ENCODE peak calls at places on chromosomes 11 and 22, in nine cellular contexts. K is CD4-positive, alpha-beta T cell; O is pancreas; M is cardiac muscle cell; G is fibroblast of lung; N is brain microvascular endothelial cell; T is NB4; F is Calu3; X is transverse colon. I is an unnamed sample.

GRCh38 chr11:110529043-110529442 is 99.3 kb downstream of the FDX1 start:
- DNase-seq in K (no peak), O (no peak), M (no peak), G (no peak), N (peak), T (peak), F (peak), X (no peak), I (no peak)

GRCh38 chr11:132439711-132440300 is 1069.4 kb downstream of the NTM start:
- DNase-seq in K (no peak), O (no peak), M (no peak), G (peak), N (no peak), T (no peak), F (no peak), X (no peak), I (no peak)

GRCh38 chr11:84019576-84020194 is 733.5 kb upstream of the CCDC90B start:
- DNase-seq in K (no peak), O (no peak), M (no peak), G (peak), N (peak), T (no peak), F (no peak), X (no peak), I (no peak)

GRCh38 chr22:49032821-49033220 is 794.9 kb downstream of the BRD1 start:
- DNase-seq in K (no peak), O (peak), M (no peak), G (no peak), N (no peak), T (no peak), F (no peak), X (no peak), I (no peak)

GRCh38 chr11:103541186-103541795 is 432.1 kb downstream of the DYNC2H1 start:
- DNase-seq in K (no peak), O (no peak), M (no peak), G (no peak), N (no peak), T (peak), F (no peak), X (no peak), I (no peak)

GRCh38 chr11:35950082-35950481 is 6.2 kb downstream of the LDLRAD3 start:
- DNase-seq in K (no peak), O (no peak), M (no peak), G (no peak), N (no peak), T (no peak), F (no peak), X (no peak), I (no peak)

GRCh38 chr22:17390087-17390486 is 20.8 kb downstream of the CECR2 start:
- DNase-seq in K (no peak), O (no peak), M (no peak), G (no peak), N (no peak), T (no peak), F (no peak), X (no peak), I (no peak)

GRCh38 chr11:32426819-32427615 is 8.3 kb downstream of the WT1 start:
- DNase-seq in K (no peak), O (no peak), M (peak), G (no peak), N (no peak), T (no peak), F (no peak), X (no peak), I (peak)

GRCh38 chr11:123742334-123742733 is 874 bp upstream of the ZNF202 start:
- DNase-seq in K (no peak), O (no peak), M (peak), G (no peak), N (no peak), T (peak), F (no peak), X (no peak), I (no peak)

GRCh38 chr22:45212992-45213751 is 27.5 kb downstream of the KIAA0930 start:
- DNase-seq in K (no peak), O (peak), M (peak), G (peak), N (peak), T (peak), F (no peak), X (peak), I (no peak)

GRCh38 chr11:68044145-68044813 is 5.5 kb downstream of the TCIRG1 start:
- DNase-seq in K (no peak), O (peak), M (no peak), G (no peak), N (no peak), T (no peak), F (no peak), X (no peak), I (no peak)
- TF ChIP-seq CTCF in K (no peak), O (no peak), M (no peak), G (no peak), N (peak), T (no peak), F (no peak), X (no peak), I (no peak)

GRCh38 chr22:46609175-46609690 is 11.0 kb upstream of the GRAMD4 start:
- DNase-seq in K (no peak), O (no peak), M (no peak), G (no peak), N (no peak), T (peak), F (peak), X (peak), I (no peak)
- TF ChIP-seq CTCF in K (no peak), O (no peak), M (no peak), G (no peak), N (no peak), T (no peak), F (peak), X (peak), I (no peak)

DNA sequence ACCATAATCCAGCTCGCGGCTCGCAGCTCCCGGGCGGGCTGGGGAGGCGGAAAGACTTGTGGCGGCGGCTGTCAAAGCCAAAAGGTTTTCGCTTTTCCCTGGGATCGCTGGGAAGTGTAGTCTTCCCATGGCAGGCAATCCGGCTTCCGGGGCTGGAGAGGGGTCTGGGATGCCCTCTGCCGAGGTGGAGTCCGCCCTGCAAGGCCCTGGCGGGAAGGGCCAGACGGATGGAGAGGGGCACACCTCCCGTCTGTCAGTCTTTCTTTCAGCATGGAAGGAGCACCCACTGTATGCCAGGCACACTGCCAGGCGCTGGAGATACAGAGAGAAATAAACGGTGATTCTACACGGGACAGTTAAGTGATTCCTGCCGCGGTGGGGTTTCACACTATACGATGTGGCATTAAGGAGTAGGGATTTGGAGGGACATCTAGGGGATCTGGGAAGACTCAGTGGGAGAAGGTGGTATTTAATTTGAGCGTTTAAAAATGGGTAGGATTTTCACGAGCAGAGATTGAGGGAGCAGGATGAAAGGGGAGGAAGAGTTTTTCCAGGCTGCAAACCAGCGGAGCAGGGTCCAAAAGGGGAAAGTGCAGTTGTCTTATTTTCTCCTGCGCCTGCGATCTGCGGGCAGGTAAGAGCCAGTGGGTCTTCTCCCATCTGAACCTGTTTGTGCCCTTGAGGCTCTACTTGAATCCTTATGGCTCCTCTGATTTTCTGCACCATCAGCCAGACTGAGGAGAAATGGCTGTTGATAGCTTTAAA is at the start of gene BACE1:
- DNase-seq in K (no peak), O (peak), M (peak), G (peak), N (peak), T (peak), F (peak), X (peak), I (peak)
- TF ChIP-seq CTCF in K (no peak), O (no peak), M (peak), G (peak), N (peak), T (no peak), F (no peak), X (no peak), I (no peak)

DNA sequence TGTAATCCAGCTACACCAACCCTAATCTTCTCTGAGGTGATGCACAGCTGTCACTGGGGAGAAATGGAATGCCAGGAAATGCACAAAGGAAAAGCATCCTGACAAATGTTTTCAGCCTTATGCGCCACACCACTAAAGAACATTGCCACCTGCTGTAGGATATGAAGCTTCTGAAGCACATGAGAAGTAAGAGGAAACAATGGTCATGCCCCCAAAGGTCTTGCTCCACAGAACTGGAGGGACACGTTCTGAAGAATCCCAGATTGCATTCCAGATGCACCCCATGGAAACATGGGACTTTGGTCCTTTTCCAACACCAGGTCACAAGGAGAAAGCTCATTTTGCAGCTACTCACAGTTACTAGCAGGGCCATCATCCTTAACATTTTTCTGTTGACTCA is 48.7 kb upstream of the ZBED5 start:
- DNase-seq in K (no peak), O (no peak), M (no peak), G (peak), N (peak), T (no peak), F (no peak), X (no peak), I (no peak)
- TF ChIP-seq CTCF in K (no peak), O (no peak), M (peak), G (no peak), N (peak), T (no peak), F (no peak), X (no peak), I (no peak)

GRCh38 chr11:76234704-76235232 is 28.5 kb upstream of the WNT11 start:
- DNase-seq in K (peak), O (peak), M (no peak), G (no peak), N (no peak), T (no peak), F (peak), X (no peak), I (no peak)
- TF ChIP-seq CTCF in K (no peak), O (no peak), M (no peak), G (no peak), N (no peak), T (no peak), F (no peak), X (no peak), I (no peak)